ENCODE peak calls at places on chromosomes 3 and 15, in seven cellular contexts. B is foreskin fibroblast, O is brain microvascular endothelial cell, F is neural crest cell, T is neural progenitor cell, K is K562, I is heart left ventricle. Z is an unnamed sample.

GRCh38 chr3:151686257-151686656 is 47.5 kb upstream of the AADACL2 start:
- DNase-seq in T (no peak), K (peak; percentile 24), O (no peak), F (no peak), B (no peak), I (no peak), Z (no peak)

GRCh38 chr15:33400941-33401340 is 90.2 kb downstream of the RYR3 start:
- DNase-seq in B (no peak), O (no peak), T (no peak), F (no peak), I (no peak), K (no peak), Z (no peak)

GRCh38 chr15:49372366-49372765 is 50.7 kb upstream of the FGF7 start:
- DNase-seq in T (peak; percentile 16), O (no peak), B (no peak), F (no peak), I (no peak), K (no peak), Z (no peak)

GRCh38 chr15:100693451-100693850 is 91.1 kb downstream of the ASB7 start:
- DNase-seq in K (no peak), O (no peak), F (no peak), I (no peak), T (no peak), B (no peak), Z (no peak)

GRCh38 chr15:92069308-92070244 is 216.1 kb downstream of the SLCO3A1 start:
- DNase-seq in F (no peak), B (peak; percentile 55), I (peak; percentile 74), O (peak; percentile 74), K (no peak), T (no peak), Z (peak; percentile 55)

GRCh38 chr3:73667889-73668288 is 43.1 kb upstream of the PDZRN3 start:
- DNase-seq in K (no peak), I (no peak), F (no peak), B (no peak), T (no peak), O (no peak), Z (no peak)

GRCh38 chr3:66472313-66473134 is 28.3 kb downstream of the LRIG1 start:
- DNase-seq in T (no peak), I (no peak), O (peak; percentile 72), F (no peak), K (no peak), B (peak; percentile 66), Z (peak; percentile 64)

GRCh38 chr3:45832691-45833090 is 9.2 kb downstream of the LZTFL1 start:
- DNase-seq in F (no peak), B (peak; percentile 15), K (no peak), T (peak; percentile 27), O (no peak), I (no peak), Z (peak; percentile 4)

GRCh38 chr3:125618208-125618607 is 22.9 kb upstream of the OSBPL11 start:
- DNase-seq in T (no peak), K (no peak), O (no peak), F (no peak), B (no peak), I (no peak), Z (no peak)

GRCh38 chr3:172647823-172648222 is 63.0 kb downstream of the NCEH1 start:
- DNase-seq in O (no peak), F (no peak), I (no peak), T (no peak), K (no peak), B (no peak), Z (no peak)

GRCh38 chr15:34721802-34722795 is 32.7 kb downstream of the GJD2 start:
- DNase-seq in B (peak; percentile 78), F (peak; percentile 48), O (peak; percentile 7), I (peak; percentile 65), K (no peak), T (peak; percentile 91), Z (peak; percentile 92)

GRCh38 chr3:126519506-126520455 is 2.2 kb upstream of the UROC1 start:
- DNase-seq in T (no peak), I (no peak), K (no peak), B (no peak), O (no peak), F (no peak), Z (no peak)

GRCh38 chr3:39234041-39234440 is 41.6 kb upstream of the XIRP1 start:
- DNase-seq in K (no peak), I (no peak), T (no peak), F (no peak), B (no peak), O (no peak), Z (no peak)

GRCh38 chr3:101720851-101721649 is 3.4 kb upstream of the CEP97 start:
- DNase-seq in T (no peak), B (peak; percentile 85), K (no peak), F (no peak), O (no peak), I (no peak), Z (peak; percentile 64)

GRCh38 chr15:36428102-36428845 is 151.2 kb upstream of the CDIN1 start:
- DNase-seq in B (peak; percentile 99), O (peak; percentile 99), I (no peak), F (no peak), T (no peak), K (peak; percentile 76), Z (peak; percentile 99)

DNA sequence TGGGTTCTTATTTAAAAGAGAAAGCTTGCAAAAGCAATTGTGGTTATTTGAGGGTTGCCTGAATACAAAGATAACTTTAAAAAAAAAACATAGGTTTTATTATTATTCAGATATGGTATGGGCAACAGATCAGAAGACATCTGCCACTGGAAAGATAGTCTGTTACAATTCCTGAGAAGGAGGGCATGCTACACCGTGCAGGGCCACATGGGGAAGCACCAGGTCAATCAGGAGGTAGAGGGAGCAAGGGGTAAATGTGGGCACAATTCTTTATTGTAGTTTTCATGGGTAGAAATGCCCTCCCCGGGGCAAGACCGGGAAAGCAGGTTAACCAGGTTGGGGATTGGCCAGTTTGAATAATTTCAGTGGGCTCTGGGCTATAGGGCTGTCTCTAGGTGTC is 46.5 kb downstream of the BBS4 start:
- DNase-seq in K (no peak), F (no peak), I (no peak), T (no peak), B (no peak), O (no peak), Z (no peak)
- TF ChIP-seq CTCF in K (peak; percentile 3), F (peak; percentile 28), I (no peak), T (no peak), B (no peak), O (peak; percentile 31), Z (no peak)

GRCh38 chr3:184584001-184584891 is 22.7 kb downstream of the EPHB3 start:
- DNase-seq in I (no peak), K (no peak), B (no peak), O (no peak), T (peak; percentile 69), F (no peak), Z (no peak)
- TF ChIP-seq CTCF in I (no peak), K (peak; percentile 39), B (peak; percentile 8), O (peak; percentile 54), T (peak; percentile 60), F (peak; percentile 48), Z (peak; percentile 7)

GRCh38 chr15:80480171-80480811 is 76.1 kb downstream of the ARNT2 start:
- DNase-seq in T (no peak), F (no peak), O (peak; percentile 47), K (no peak), B (peak; percentile 40), I (no peak), Z (peak; percentile 77)
- TF ChIP-seq CTCF in T (no peak), F (no peak), O (no peak), K (no peak), B (no peak), I (no peak), Z (no peak)

DNA sequence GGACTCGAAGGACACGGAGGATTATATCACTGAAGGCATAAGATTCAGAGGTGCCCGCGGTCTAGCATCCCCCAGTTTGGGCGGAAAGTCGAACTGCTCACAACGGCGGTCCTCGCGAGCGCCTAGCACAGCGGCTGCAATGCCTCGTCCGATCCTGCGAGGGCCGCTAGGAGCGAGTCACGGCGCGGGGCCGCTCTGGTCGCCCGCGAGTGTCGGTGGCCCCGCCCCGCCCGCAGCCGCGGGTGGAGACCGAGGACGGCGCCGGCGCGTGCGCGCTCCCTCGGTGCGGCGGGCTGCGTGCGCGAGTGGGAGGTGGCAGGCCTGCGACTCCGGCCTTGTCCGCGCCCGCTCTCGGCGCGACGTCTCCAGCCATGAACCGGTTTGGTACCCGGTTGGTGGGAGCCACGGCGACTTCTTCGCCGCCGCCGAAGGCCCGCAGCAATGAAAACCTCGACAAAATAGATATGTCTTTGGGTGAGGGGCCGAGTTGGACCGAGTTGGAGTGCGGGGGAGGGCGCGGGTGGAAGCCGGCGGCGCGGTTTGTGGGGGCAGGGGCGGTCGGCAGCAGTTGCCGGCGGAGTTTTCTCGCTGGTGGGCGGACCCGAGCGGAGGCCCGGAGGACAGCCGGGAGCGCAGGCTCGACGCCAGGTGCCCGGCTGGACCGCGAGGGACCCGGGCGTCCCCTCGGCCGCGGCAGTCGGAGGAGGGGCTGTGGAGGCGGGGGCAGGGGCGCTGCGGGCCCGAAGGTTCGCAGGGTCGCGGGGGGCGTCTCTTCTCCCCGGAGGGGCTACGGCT is at the start of gene FYTTD1:
- DNase-seq in F (peak; percentile 77), K (peak; percentile 93), T (peak; percentile 90), B (peak; percentile 97), I (peak; percentile 92), O (peak; percentile 68), Z (peak; percentile 86)
- TF ChIP-seq CTCF in F (peak; percentile 50), K (peak; percentile 69), T (peak; percentile 43), B (peak; percentile 23), I (peak; percentile 52), O (peak; percentile 50), Z (peak; percentile 34)